ENCODE peak calls at places on chromosome 12, in seven cellular contexts. N is stimulated activated naive CD4-positive, alpha-beta T cell; T is CD8-positive, alpha-beta memory T cell; F is NCI-H526 treated with DMSO at 0.1 percent for 48 hours; E is AG04450; K is AG10803; G is NCI-H774. W is an unnamed sample.

GRCh38 chr12:9872743-9873142 is 3.6 kb upstream of the CLEC2B start:
- DNase-seq in E (no peak), F (no peak), G (no peak), T (no peak), K (no peak), N (no peak), W (no peak)

GRCh38 chr12:39368096-39368495 is 74.8 kb downstream of the KIF21A start:
- DNase-seq in E (no peak), G (no peak), N (no peak), K (peak), T (no peak), F (no peak), W (peak)

GRCh38 chr12:29818925-29819324 is 35.2 kb upstream of the TMTC1 start:
- DNase-seq in E (no peak), K (no peak), F (no peak), N (no peak), T (no peak), G (no peak), W (peak)

GRCh38 chr12:2489266-2489665 is 305.5 kb upstream of the FKBP4 start:
- DNase-seq in K (no peak), F (no peak), E (no peak), N (no peak), G (no peak), T (no peak), W (no peak)

GRCh38 chr12:1773937-1774655 is 46.3 kb upstream of the LRTM2 start:
- DNase-seq in G (no peak), K (peak), F (no peak), T (no peak), N (no peak), E (no peak), W (peak)

GRCh38 chr12:95184119-95184518 is 33.1 kb downstream of the FGD6 start:
- DNase-seq in E (no peak), T (no peak), K (no peak), N (no peak), G (no peak), F (no peak), W (no peak)

GRCh38 chr12:5806376-5807089 is 138.5 kb downstream of the ANO2 start:
- DNase-seq in T (no peak), E (no peak), G (no peak), K (peak), N (no peak), F (no peak), W (no peak)

GRCh38 chr12:63855299-63855698 is 10.8 kb downstream of the SRGAP1 start:
- DNase-seq in F (no peak), K (no peak), E (no peak), G (no peak), T (no peak), N (no peak), W (no peak)

GRCh38 chr12:54604436-54604835 is 16.0 kb upstream of the PPP1R1A start:
- DNase-seq in G (no peak), E (no peak), K (no peak), T (no peak), F (no peak), N (no peak), W (no peak)

GRCh38 chr12:102322254-102322653 is 124.6 kb upstream of the PMCH start:
- DNase-seq in T (no peak), K (no peak), F (no peak), N (no peak), E (no peak), G (no peak), W (no peak)

GRCh38 chr12:123030686-123031085 is 50.2 kb downstream of the ARL6IP4 start:
- DNase-seq in E (no peak), N (no peak), K (no peak), G (no peak), T (no peak), F (no peak), W (no peak)

GRCh38 chr12:65911321-65911720 is 87.0 kb downstream of the HMGA2 start:
- DNase-seq in F (peak), K (peak), N (no peak), E (no peak), T (no peak), G (no peak), W (peak)

GRCh38 chr12:76643438-76643837 is 83.9 kb upstream of the OSBPL8 start:
- DNase-seq in G (no peak), N (no peak), T (no peak), E (peak), F (no peak), K (peak), W (no peak)

GRCh38 chr12:76186507-76186906 is 102.0 kb upstream of the NAP1L1 start:
- DNase-seq in F (no peak), E (no peak), G (no peak), K (no peak), N (no peak), T (no peak), W (no peak)

GRCh38 chr12:39006286-39006685 is 100.9 kb upstream of the CPNE8 start:
- DNase-seq in F (no peak), E (no peak), N (no peak), G (no peak), K (no peak), T (no peak), W (no peak)

GRCh38 chr12:65826513-65827171 is 2.4 kb downstream of the HMGA2 start:
- DNase-seq in T (no peak), K (peak), F (no peak), G (no peak), E (no peak), N (no peak), W (peak)

GRCh38 chr12:55745361-55746146 is 2.6 kb downstream of the GDF11 start:
- DNase-seq in T (no peak), G (no peak), F (peak), N (no peak), E (no peak), K (no peak), W (no peak)

GRCh38 chr12:1583421-1584078 is 10.8 kb downstream of the FBXL14 start:
- DNase-seq in E (peak), G (peak), F (peak), K (peak), T (peak), N (peak), W (peak)

GRCh38 chr12:69239286-69239921 is at the start of gene CPSF6:
- DNase-seq in F (peak), T (peak), K (peak), E (peak), N (peak), G (peak), W (peak)

GRCh38 chr12:78933014-78933413 is 68.4 kb downstream of the SYT1 start:
- DNase-seq in N (no peak), K (no peak), F (no peak), G (no peak), E (no peak), T (no peak), W (no peak)

GRCh38 chr12:124736115-124737039 is 127.3 kb downstream of the SCARB1 start:
- DNase-seq in K (no peak), N (no peak), E (no peak), F (no peak), G (no peak), T (peak), W (no peak)

GRCh38 chr12:42546709-42547108 is 42.8 kb downstream of the PRICKLE1 start:
- DNase-seq in F (no peak), T (no peak), G (no peak), K (no peak), N (no peak), E (no peak), W (no peak)

GRCh38 chr12:25001311-25001710 is 52.4 kb upstream of the BCAT1 start:
- DNase-seq in N (no peak), K (no peak), E (no peak), T (no peak), F (no peak), G (no peak), W (no peak)

GRCh38 chr12:52644078-52644415 is 8.0 kb downstream of the KRT2 start:
- DNase-seq in K (no peak), E (no peak), G (no peak), F (no peak), N (no peak), T (no peak), W (no peak)

GRCh38 chr12:73632191-73632590 is 905.4 kb upstream of the ATXN7L3B start:
- DNase-seq in K (no peak), G (no peak), F (no peak), T (no peak), E (no peak), N (no peak), W (no peak)

GRCh38 chr12:127559349-127560040 is 707.5 kb upstream of the TMEM132C start:
- DNase-seq in K (peak), G (peak), F (peak), T (no peak), N (no peak), E (peak), W (peak)

GRCh38 chr12:104604070-104604994 is 147.6 kb downstream of the CHST11 start:
- DNase-seq in T (no peak), K (peak), G (no peak), N (no peak), E (peak), F (no peak), W (peak)

GRCh38 chr12:16299403-16299802 is 21.9 kb upstream of the SLC15A5 start:
- DNase-seq in N (no peak), T (no peak), E (no peak), G (no peak), K (no peak), F (no peak), W (no peak)

GRCh38 chr12:32476446-32476845 is 77.1 kb downstream of the FGD4 start:
- DNase-seq in F (no peak), G (no peak), N (no peak), K (no peak), E (no peak), T (no peak), W (no peak)

GRCh38 chr12:7951671-7952070 is 15.7 kb upstream of the SLC2A3 start:
- DNase-seq in G (no peak), K (peak), E (no peak), F (no peak), T (no peak), N (no peak), W (no peak)

GRCh38 chr12:131171029-131171428 is 217.3 kb downstream of the ADGRD1 start:
- DNase-seq in G (no peak), T (no peak), E (no peak), K (no peak), F (no peak), N (no peak), W (no peak)

GRCh38 chr12:105696-106095 is 39.1 kb downstream of the IQSEC3 start:
- DNase-seq in G (no peak), F (no peak), T (no peak), E (no peak), K (no peak), N (no peak), W (no peak)

GRCh38 chr12:76546889-76547288 is 12.7 kb downstream of the OSBPL8 start:
- DNase-seq in E (no peak), F (no peak), G (no peak), T (no peak), K (no peak), N (no peak), W (no peak)